ENCODE peak calls at places on chromosomes 3 and 15, in six cellular contexts. F, L, X, Y, J and E are unnamed samples.

GRCh38 chr3:10450494-10451440 is 54.6 kb downstream of the ATP2B2 start:
- DNase-seq in L (no peak), F (no peak), X (no peak), J (peak), Y (no peak), E (no peak)

GRCh38 chr3:40096561-40097506 is 212.7 kb upstream of the EIF1B start:
- DNase-seq in F (no peak), X (no peak), L (no peak), Y (no peak), J (no peak), E (no peak)

GRCh38 chr15:58568157-58568571 is 136.4 kb downstream of the LIPC start:
- DNase-seq in J (no peak), F (peak), L (peak), X (no peak), Y (no peak), E (peak)

GRCh38 chr3:197151562-197151961 is 121.9 kb upstream of the MELTF start:
- DNase-seq in F (peak), X (no peak), J (no peak), L (no peak), Y (no peak), E (no peak)

GRCh38 chr15:56249080-56249479 is 5.4 kb upstream of the RFX7 start:
- DNase-seq in Y (no peak), F (no peak), L (peak), J (no peak), X (no peak), E (no peak)

GRCh38 chr15:100768501-100768931 is 111.1 kb upstream of the ALDH1A3 start:
- DNase-seq in X (peak), Y (no peak), J (peak), F (no peak), L (no peak), E (no peak)

GRCh38 chr3:112302881-112303761 is 9.1 kb upstream of the SLC9C1 start:
- DNase-seq in Y (no peak), J (no peak), X (no peak), L (no peak), F (no peak), E (no peak)

GRCh38 chr3:16101295-16102186 is 72.9 kb upstream of the GALNT15 start:
- DNase-seq in J (no peak), X (no peak), Y (no peak), F (no peak), L (peak), E (no peak)

GRCh38 chr15:72306211-72306785 is 13.7 kb downstream of the CELF6 start:
- DNase-seq in X (peak), Y (no peak), J (no peak), L (no peak), F (no peak), E (peak)

GRCh38 chr15:66452971-66453580 is 44.5 kb downstream of the SNAPC5 start:
- DNase-seq in X (no peak), F (peak), L (no peak), Y (no peak), J (no peak), E (no peak)

GRCh38 chr3:149592758-149593240 is 65.0 kb downstream of the WWTR1 start:
- DNase-seq in Y (no peak), J (no peak), X (no peak), L (no peak), F (no peak), E (no peak)

DNA sequence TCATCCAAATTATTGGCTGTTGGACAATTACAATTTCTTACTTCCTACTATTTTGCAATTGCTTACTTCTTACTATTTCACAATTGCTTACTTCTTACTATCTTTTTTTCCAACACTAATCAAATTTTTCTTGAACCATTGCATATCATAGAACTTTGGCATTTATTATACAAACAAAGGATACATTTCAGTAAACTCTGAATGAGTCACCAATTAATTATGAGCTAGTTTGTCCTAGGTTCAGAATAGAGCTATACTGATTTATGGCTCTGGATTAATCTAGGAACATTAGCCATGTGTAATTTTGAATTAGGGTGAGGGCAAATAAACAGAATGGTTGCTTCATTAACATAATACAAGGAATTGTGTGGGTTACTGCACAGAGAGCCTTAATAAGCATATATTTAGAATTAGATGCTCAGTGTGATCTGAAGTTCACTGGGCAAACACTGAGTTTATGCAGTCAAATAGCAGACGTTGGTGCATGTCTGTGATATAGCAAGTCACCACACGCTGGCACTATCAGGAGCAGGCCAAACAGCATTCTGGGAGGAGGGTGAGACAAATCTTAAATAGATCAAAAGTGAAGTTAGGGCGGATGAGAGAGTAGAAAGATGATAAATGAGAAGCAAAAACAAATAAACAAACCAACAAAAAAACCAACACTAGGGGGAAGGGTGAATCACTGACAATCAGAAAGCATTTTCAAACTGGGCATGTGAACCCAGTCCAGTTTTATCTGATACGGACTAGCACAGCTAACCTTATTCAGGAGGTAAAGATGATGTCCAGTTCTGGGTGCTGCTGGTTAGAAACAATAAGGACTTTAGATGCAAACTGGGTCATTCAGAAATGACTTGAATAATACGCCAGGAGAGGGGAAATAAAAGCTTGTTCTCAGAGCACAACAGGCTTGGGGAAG is 21.4 kb downstream of the GABRR3 start:
- DNase-seq in L (no peak), F (no peak), X (no peak), J (no peak), Y (no peak), E (no peak)
- TF ChIP-seq CTCF in L (no peak), F (no peak), X (no peak), J (no peak), Y (no peak), E (no peak)

DNA sequence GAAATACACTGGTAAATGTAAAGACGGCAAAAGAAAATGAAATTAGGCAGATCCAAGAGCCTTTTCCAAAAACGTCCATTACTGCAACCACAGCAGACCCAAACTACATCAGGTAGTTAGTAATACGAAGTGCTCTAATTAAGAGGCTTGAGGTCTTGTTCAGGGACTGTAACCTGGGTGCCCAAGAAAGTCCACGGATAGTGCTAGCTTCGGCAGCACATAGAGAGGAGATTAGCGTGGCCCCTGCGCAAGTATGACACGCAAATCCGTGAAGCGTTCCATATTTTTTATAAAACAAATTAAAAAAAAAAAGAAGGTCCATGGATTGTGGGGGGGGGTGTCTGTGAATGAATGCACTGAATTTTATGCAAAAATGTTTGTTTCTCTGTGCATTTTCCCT is 1.4 kb downstream of the COPB2 start:
- DNase-seq in F (no peak), L (no peak), J (no peak), Y (no peak), X (no peak), E (no peak)
- H3K4me3 ChIP-seq in F (peak), L (no peak), J (peak), Y (no peak), X (no peak), E (peak)

DNA sequence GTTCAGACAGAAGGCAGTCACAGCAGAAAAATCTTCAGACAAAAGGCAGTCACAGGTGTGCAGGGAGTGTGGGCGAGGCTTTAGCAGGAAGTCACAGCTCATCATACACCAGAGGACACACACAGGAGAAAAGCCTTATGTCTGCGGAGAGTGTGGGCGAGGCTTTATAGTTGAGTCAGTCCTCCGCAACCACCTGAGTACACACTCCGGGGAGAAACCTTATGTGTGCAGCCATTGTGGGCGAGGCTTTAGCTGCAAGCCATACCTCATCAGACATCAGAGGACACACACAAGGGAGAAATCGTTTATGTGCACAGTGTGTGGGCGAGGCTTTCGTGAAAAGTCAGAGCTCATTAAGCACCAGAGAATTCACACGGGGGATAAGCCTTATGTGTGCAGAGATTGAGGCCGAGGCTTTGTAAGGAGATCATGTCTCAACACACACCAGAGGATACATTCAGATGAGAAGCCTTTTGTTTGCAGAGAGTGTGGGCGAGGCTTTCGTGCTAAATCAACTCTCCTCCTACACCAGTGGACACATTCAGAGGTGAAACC is 27.6 kb downstream of the ZNF589 start:
- DNase-seq in L (peak), F (no peak), X (peak), Y (no peak), J (no peak), E (peak)
- TF ChIP-seq POLR2A in L (peak), F (no peak), X (no peak), Y (no peak), J (no peak), E (peak)

GRCh38 chr3:3170998-3171397 is 8.5 kb downstream of the CRBN start:
- DNase-seq in Y (no peak), X (no peak), F (no peak), L (no peak), J (no peak), E (no peak)
- TF ChIP-seq CTCF in Y (peak), X (no peak), F (no peak), L (peak), J (no peak), E (peak)

DNA sequence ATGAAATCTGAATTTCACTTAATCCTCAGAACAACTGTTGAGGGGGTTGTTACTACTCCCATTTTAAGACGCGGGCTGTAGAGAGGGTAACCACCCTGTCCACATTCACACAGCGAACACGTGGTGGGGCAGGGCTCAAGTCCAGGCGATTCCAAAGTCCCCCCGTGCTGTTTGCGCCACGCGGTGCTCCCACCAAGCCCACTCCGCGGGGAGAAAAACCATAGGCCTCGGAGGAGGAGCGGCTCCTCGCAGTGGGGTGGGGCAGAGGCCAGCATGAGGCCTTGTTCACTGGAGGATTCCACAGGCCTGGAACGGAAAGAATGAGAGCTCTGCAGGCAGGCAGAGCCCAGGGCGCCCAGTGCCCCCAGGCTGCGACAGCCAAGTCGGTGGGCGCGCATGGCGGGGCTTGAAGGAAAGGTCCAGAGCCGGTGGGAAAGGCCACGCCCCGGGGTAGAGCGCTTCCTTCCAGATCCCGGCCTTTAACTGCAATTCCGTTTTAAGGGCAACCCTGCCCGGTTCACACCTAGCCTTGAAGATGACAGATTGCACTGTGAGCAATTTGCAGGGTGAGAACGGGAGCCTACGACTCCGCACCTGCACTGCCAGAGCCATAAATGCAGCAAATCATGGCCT is 161.8 kb upstream of the TBL1XR1 start:
- DNase-seq in J (peak), L (peak), Y (peak), F (peak), X (peak), E (peak)
- H3K4me3 ChIP-seq in J (peak), L (peak), Y (peak), F (peak), X (no peak), E (peak)

GRCh38 chr15:68256675-68257450 is 20.7 kb upstream of the FEM1B start:
- DNase-seq in F (peak), Y (peak), X (peak), J (peak), L (peak), E (peak)
- TF ChIP-seq POLR2A in F (peak), Y (peak), X (peak), J (no peak), L (peak), E (peak)